ENCODE peak calls at places on chromosomes 11 and 22, in five cellular contexts. U is CD4-positive, alpha-beta T cell; Q is Calu3; O is endothelial cell; B is dorsolateral prefrontal cortex. Y is an unnamed sample.

GRCh38 chr22:21866821-21867527 is 471 bp downstream of the MAPK1 start:
- DNase-seq in U (no peak), Q (no peak), O (no peak), B (peak), Y (peak)

GRCh38 chr11:114039551-114039950 is 20.0 kb upstream of the ZBTB16 start:
- DNase-seq in U (no peak), Q (no peak), O (no peak), B (no peak), Y (no peak)

GRCh38 chr11:12808519-12808918 is 134.3 kb downstream of the TEAD1 start:
- DNase-seq in U (no peak), Q (no peak), O (no peak), B (no peak), Y (no peak)

GRCh38 chr11:120863359-120863758 is 160.5 kb upstream of the TBCEL start:
- DNase-seq in U (no peak), Q (no peak), O (no peak), B (no peak), Y (no peak)

GRCh38 chr11:108895579-108896480 is 231.0 kb downstream of the DDX10 start:
- DNase-seq in U (no peak), Q (no peak), O (no peak), B (no peak), Y (no peak)

GRCh38 chr22:48404004-48404403 is 1423.7 kb downstream of the BRD1 start:
- DNase-seq in U (no peak), Q (no peak), O (no peak), B (no peak), Y (no peak)

GRCh38 chr11:12216100-12216499 is 105.7 kb downstream of the MICAL2 start:
- DNase-seq in U (no peak), Q (no peak), O (no peak), B (no peak), Y (no peak)

GRCh38 chr11:64848779-64849599 is 4.5 kb upstream of the CDC42BPG start:
- DNase-seq in U (no peak), Q (peak), O (no peak), B (no peak), Y (no peak)

GRCh38 chr11:93133710-93134109 is 64.1 kb downstream of the SLC36A4 start:
- DNase-seq in U (no peak), Q (no peak), O (no peak), B (no peak), Y (no peak)

GRCh38 chr11:66002648-66003225 is 434 bp downstream of the BANF1 start:
- DNase-seq in U (no peak), Q (peak), O (peak), B (no peak), Y (no peak)

GRCh38 chr11:3949132-3949531 is 93.7 kb downstream of the STIM1 start:
- DNase-seq in U (no peak), Q (no peak), O (no peak), B (no peak), Y (no peak)

GRCh38 chr11:124874571-124875255 is 9.5 kb downstream of the ROBO3 start:
- DNase-seq in U (no peak), Q (no peak), O (no peak), B (no peak), Y (no peak)

GRCh38 chr11:7341551-7341950 is 89.8 kb downstream of the SYT9 start:
- DNase-seq in U (no peak), Q (no peak), O (no peak), B (no peak), Y (no peak)

GRCh38 chr22:48744283-48744641 is 1083.4 kb downstream of the BRD1 start:
- DNase-seq in U (no peak), Q (no peak), O (no peak), B (peak), Y (no peak)

GRCh38 chr22:38696606-38697005 is 4.1 kb downstream of the JOSD1 start:
- DNase-seq in U (no peak), Q (peak), O (no peak), B (no peak), Y (no peak)

GRCh38 chr11:130871616-130872015 is 44.7 kb downstream of the SNX19 start:
- DNase-seq in U (no peak), Q (no peak), O (no peak), B (no peak), Y (no peak)

GRCh38 chr11:87454246-87454645 is 416.5 kb downstream of the TMEM135 start:
- DNase-seq in U (no peak), Q (no peak), O (no peak), B (no peak), Y (no peak)

GRCh38 chr22:44196731-44197131 is 16.0 kb downstream of the PARVG start:
- DNase-seq in U (no peak), Q (no peak), O (no peak), B (peak), Y (no peak)

GRCh38 chr22:29312218-29313125 is 3.0 kb downstream of the RASL10A start:
- DNase-seq in U (no peak), Q (no peak), O (no peak), B (peak), Y (no peak)

GRCh38 chr11:69685348-69685747 is 10.2 kb upstream of the LTO1 start:
- DNase-seq in U (no peak), Q (no peak), O (no peak), B (no peak), Y (no peak)

GRCh38 chr11:56932572-56933235 is 56.0 kb upstream of the OR5AK2 start:
- DNase-seq in U (no peak), Q (peak), O (no peak), B (no peak), Y (no peak)

GRCh38 chr11:104776501-104777170 is 121.6 kb downstream of the CASP12 start:
- DNase-seq in U (no peak), Q (peak), O (no peak), B (no peak), Y (no peak)

GRCh38 chr11:44606472-44606871 is 41.0 kb downstream of the CD82 start:
- DNase-seq in U (no peak), Q (no peak), O (no peak), B (no peak), Y (no peak)

GRCh38 chr11:44605965-44606364 is 40.5 kb downstream of the CD82 start:
- DNase-seq in U (no peak), Q (no peak), O (no peak), B (no peak), Y (no peak)

GRCh38 chr11:44607324-44607962 is 42.0 kb downstream of the CD82 start:
- DNase-seq in U (no peak), Q (no peak), O (no peak), B (no peak), Y (no peak)

GRCh38 chr11:44604171-44604581 is 38.7 kb downstream of the CD82 start:
- DNase-seq in U (no peak), Q (no peak), O (no peak), B (no peak), Y (no peak)

DNA sequence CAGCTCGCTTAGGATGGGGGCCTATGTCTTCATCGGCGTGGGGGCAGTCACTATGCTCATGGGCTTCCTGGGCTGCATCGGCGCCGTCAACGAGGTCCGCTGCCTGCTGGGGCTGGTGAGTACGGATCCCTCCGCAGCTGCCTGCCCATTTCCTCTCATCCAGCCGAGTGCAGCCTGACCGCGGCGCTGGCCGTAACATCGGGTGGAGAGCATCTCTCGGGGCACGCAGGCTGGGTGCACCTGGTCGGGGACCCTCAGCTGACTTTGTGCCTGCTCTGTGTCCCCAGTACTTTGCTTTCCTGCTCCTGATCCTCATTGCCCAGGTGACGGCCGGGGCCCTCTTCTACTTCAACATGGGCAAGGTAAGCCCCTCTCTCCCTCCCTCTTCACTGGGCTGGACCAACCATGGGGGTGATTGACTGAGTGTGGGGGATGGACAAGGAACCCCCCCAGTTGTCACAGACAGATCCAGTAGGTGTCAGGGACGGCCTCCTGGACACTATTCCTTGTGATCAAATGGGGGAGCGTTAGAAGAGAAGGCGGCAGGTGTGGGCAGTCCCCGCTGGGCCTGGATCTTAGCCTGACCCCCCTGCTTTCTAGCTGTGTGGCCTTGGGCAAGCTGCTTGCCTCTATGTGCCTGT is 39.7 kb downstream of the CD82 start:
- DNase-seq in U (no peak), Q (no peak), O (no peak), B (no peak), Y (no peak)
- TF ChIP-seq CTCF in U (no peak), Q (no peak), O (no peak), B (no peak), Y (no peak)

GRCh38 chr11:89437317-89437716 is 53.9 kb downstream of the NOX4 start:
- DNase-seq in U (no peak), Q (no peak), O (no peak), B (no peak), Y (no peak)
- TF ChIP-seq CTCF in U (no peak), Q (no peak), O (no peak), B (no peak), Y (no peak)

GRCh38 chr11:119683783-119684182 is 45.2 kb downstream of the NECTIN1 start:
- DNase-seq in U (no peak), Q (peak), O (no peak), B (no peak), Y (no peak)

GRCh38 chr11:119684361-119685072 is 44.5 kb downstream of the NECTIN1 start:
- DNase-seq in U (no peak), Q (peak), O (peak), B (no peak), Y (peak)

GRCh38 chr11:119686483-119686882 is 42.5 kb downstream of the NECTIN1 start:
- DNase-seq in U (no peak), Q (no peak), O (no peak), B (no peak), Y (no peak)

GRCh38 chr11:119687220-119688046 is 41.6 kb downstream of the NECTIN1 start:
- DNase-seq in U (no peak), Q (no peak), O (no peak), B (no peak), Y (no peak)

DNA sequence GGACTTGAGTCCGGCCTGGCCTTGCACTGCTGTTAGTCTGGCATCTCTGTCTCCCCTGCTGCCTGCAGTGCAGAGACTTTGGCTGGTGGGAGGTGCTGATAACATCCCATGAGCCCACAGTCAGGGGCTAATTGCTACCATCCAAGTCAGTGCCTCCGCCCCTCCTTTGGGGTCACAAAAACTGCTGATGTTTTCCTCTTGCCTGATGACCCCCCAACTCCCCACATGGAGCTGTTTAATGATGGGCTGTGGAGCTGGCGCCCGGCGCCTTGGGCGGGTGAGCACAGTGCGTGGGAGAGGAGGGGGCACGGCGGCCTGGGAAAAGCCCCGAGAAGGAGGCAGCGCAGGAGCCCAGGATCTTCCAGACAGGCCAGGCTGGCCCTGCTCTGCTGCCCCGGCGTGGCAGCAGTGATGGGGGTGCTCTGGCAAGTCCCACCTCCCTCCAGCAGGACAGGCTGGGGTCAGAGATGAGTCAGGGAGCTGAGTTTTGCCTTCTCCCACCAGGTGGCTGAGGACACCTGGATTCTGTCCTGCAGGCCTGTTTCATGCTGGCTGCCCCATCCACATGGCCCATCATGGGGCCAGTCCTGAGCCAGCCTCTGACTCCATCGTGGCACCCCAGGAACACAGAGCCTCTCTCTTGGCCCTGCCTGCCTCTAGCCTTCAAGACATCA is 43.8 kb downstream of the NECTIN1 start:
- DNase-seq in U (no peak), Q (no peak), O (no peak), B (no peak), Y (no peak)
- TF ChIP-seq CTCF in U (no peak), Q (no peak), O (no peak), B (no peak), Y (no peak)

DNA sequence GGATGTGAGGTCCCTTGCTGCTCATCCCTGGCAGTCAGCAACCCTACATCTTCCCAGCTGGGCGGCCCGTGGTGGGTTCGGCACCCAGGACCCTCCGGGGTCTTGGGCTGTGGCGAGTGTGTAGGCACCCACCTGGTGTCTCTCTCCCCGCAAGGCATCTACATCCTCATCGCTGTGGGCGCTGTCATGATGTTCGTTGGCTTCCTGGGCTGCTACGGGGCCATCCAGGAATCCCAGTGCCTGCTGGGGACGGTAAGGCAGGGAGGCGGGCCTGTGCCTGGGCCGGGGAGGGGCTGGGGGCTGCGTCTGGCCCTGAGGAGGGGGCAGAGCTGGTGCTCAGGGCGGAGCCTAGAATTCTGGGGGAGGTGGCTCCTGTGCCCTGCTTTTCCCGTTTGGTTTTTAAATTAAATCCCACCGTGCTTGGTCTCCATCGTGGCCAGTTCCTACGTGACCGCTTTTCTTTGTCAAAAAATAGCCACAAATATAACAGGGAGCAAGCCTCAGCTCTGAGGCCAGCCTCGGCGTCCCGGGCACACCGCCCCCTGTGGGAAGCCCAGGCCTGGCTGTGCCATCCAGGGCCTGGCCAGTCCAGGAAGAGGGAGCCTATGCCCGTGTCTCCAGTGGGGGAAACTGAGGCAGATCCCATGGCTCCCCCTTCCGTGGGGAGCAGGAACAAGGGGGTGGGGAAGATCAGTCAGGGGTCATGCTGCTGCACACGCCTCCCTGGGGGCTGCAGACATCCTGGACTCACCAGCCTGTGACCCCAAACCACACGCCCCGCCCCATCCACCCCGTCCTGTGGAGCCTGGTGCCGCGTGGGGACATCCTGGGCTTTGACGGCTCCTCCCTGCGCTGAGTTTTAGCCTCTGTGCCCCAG is 6.4 kb upstream of the TSSC4 start:
- DNase-seq in U (no peak), Q (no peak), O (no peak), B (no peak), Y (no peak)
- TF ChIP-seq CTCF in U (no peak), Q (no peak), O (no peak), B (no peak), Y (no peak)

GRCh38 chr11:45620243-45620642 is 45.2 kb downstream of the CHST1 start:
- DNase-seq in U (no peak), Q (no peak), O (no peak), B (no peak), Y (no peak)

GRCh38 chr11:45617886-45618601 is 47.4 kb downstream of the CHST1 start:
- DNase-seq in U (no peak), Q (no peak), O (no peak), B (no peak), Y (no peak)

GRCh38 chr11:45621541-45621940 is 43.9 kb downstream of the CHST1 start:
- DNase-seq in U (no peak), Q (no peak), O (no peak), B (no peak), Y (no peak)

GRCh38 chr11:45616802-45617549 is 48.4 kb downstream of the CHST1 start:
- DNase-seq in U (no peak), Q (no peak), O (no peak), B (no peak), Y (no peak)

GRCh38 chr11:45618897-45619296 is 46.5 kb downstream of the CHST1 start:
- DNase-seq in U (no peak), Q (no peak), O (no peak), B (no peak), Y (no peak)
- TF ChIP-seq CTCF in U (no peak), Q (no peak), O (no peak), B (no peak), Y (no peak)

DNA sequence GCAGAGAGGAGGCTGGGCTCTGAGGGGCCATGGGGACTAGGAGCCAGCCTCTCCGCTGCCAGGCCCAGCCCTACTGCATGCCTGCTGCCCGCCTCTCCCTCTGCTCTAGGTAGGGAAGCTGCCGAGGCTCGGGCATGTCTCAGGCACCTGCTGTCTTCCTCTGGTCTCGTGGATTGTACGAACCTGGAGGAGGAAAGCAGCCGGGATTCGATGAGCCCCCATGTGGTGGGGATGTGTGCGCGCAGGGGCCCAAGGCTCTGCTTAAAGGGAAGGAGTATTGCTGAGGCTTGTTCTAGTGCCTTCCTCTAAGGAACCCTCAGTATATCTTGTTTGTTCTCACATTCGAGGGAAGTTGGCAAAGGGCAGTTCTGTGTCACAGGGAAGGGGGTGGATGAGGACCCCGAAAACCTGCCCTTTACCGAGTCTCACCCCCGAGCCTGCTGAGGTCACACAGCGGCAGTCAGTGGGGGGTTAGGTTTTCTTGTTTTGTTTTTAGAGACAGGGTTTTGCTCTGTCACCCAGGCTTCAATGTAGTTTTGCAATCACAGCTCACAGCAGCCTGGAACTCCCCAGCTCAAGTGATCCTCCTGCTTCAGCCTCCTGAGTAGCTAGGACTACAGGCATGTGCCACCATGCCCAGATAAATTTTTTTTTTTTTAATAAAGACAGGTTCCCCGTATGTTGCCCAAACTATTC is 21.3 kb downstream of the DAGLA start:
- DNase-seq in U (no peak), Q (peak), O (peak), B (no peak), Y (peak)
- TF ChIP-seq CTCF in U (no peak), Q (peak), O (peak), B (no peak), Y (peak)

GRCh38 chr11:83168756-83169155 is 11.8 kb downstream of the PCF11 start:
- DNase-seq in U (no peak), Q (no peak), O (no peak), B (no peak), Y (no peak)

GRCh38 chr11:83162377-83162776 is 5.4 kb downstream of the PCF11 start:
- DNase-seq in U (no peak), Q (no peak), O (no peak), B (no peak), Y (no peak)

GRCh38 chr11:83161610-83162199 is 4.8 kb downstream of the PCF11 start:
- DNase-seq in U (no peak), Q (no peak), O (no peak), B (no peak), Y (no peak)

GRCh38 chr11:83166193-83166866 is 9.4 kb downstream of the PCF11 start:
- DNase-seq in U (no peak), Q (no peak), O (no peak), B (no peak), Y (no peak)
- TF ChIP-seq CTCF in U (no peak), Q (no peak), O (no peak), B (no peak), Y (no peak)

GRCh38 chr11:46075928-46076327 is 45.3 kb downstream of the PHF21A start:
- DNase-seq in U (no peak), Q (peak), O (no peak), B (no peak), Y (no peak)
- TF ChIP-seq CTCF in U (no peak), Q (no peak), O (no peak), B (no peak), Y (no peak)

GRCh38 chr11:45811109-45811435 is 6.1 kb downstream of the SLC35C1 start:
- DNase-seq in U (no peak), Q (no peak), O (no peak), B (no peak), Y (no peak)
- TF ChIP-seq CTCF in U (no peak), Q (no peak), O (no peak), B (no peak), Y (no peak)

Y was measured in neural crest cell.